ENCODE peak calls at places on chromosomes 12 and 14, in ten cellular contexts. K is endothelial cell of umbilical vein, M is lower lobe of right lung, B is suprapubic skin, Y is tibial artery, N is left ventricle myocardium inferior, L is psoas muscle, H is heart left ventricle, A is pancreas, T is K562. Q is an unnamed sample.

GRCh38 chr12:113485330-113485729 is 13.7 kb upstream of the LHX5 start:
- DNase-seq in K (no peak), M (no peak), B (no peak), Y (no peak), N (no peak), L (no peak), H (no peak), A (no peak), T (peak), Q (no peak)

GRCh38 chr12:30866256-30866655 is 60.3 kb upstream of the TSPAN11 start:
- DNase-seq in K (no peak), M (no peak), B (no peak), Y (no peak), N (no peak), L (no peak), H (no peak), A (no peak), T (no peak), Q (no peak)

GRCh38 chr14:34498684-34499412 is 36.8 kb upstream of the SPTSSA start:
- DNase-seq in K (peak), M (no peak), B (no peak), Y (no peak), N (no peak), L (no peak), H (no peak), A (no peak), T (no peak), Q (no peak)

GRCh38 chr12:132525833-132526455 is 36.0 kb downstream of the FBRSL1 start:
- DNase-seq in K (no peak), M (no peak), B (no peak), Y (no peak), N (no peak), L (no peak), H (no peak), A (no peak), T (no peak), Q (no peak)

GRCh38 chr12:42450248-42450647 is 124.3 kb downstream of the PPHLN1 start:
- DNase-seq in K (peak), M (no peak), B (no peak), Y (no peak), N (no peak), L (peak), H (no peak), A (no peak), T (no peak), Q (no peak)

GRCh38 chr12:57640156-57641042 is 7.4 kb upstream of the B4GALNT1 start:
- DNase-seq in K (no peak), M (no peak), B (no peak), Y (no peak), N (no peak), L (no peak), H (no peak), A (no peak), T (no peak), Q (peak)

GRCh38 chr12:109734219-109735000 is 20.8 kb downstream of the FAM222A start:
- DNase-seq in K (no peak), M (peak), B (peak), Y (peak), N (peak), L (peak), H (peak), A (peak), T (no peak), Q (no peak)

GRCh38 chr12:32671930-32672785 is 6.9 kb upstream of the DNM1L start:
- DNase-seq in K (peak), M (no peak), B (no peak), Y (peak), N (no peak), L (no peak), H (peak), A (no peak), T (peak), Q (no peak)

GRCh38 chr14:95463173-95463901 is 53.1 kb downstream of the SYNE3 start:
- DNase-seq in K (peak), M (no peak), B (no peak), Y (no peak), N (no peak), L (peak), H (no peak), A (no peak), T (no peak), Q (no peak)

GRCh38 chr12:8527250-8528130 is 13.2 kb downstream of the CLEC4E start:
- DNase-seq in K (no peak), M (no peak), B (peak), Y (no peak), N (no peak), L (no peak), H (no peak), A (no peak), T (no peak), Q (no peak)
- H3K27ac ChIP-seq in K (no peak), M (no peak), B (no peak), Y (no peak), N (no peak), L (no peak), H (no peak), A (no peak), T (no peak), Q (no peak)

GRCh38 chr12:76083761-76084276 is 666 bp downstream of the NAP1L1 start:
- DNase-seq in K (peak), M (peak), B (peak), Y (peak), N (peak), L (peak), H (peak), A (peak), T (peak), Q (peak)
- H3K4me3 ChIP-seq in K (peak), M (peak), B (peak), Y (peak), N (peak), L (peak), H (peak), A (peak), T (peak), Q (peak)

DNA sequence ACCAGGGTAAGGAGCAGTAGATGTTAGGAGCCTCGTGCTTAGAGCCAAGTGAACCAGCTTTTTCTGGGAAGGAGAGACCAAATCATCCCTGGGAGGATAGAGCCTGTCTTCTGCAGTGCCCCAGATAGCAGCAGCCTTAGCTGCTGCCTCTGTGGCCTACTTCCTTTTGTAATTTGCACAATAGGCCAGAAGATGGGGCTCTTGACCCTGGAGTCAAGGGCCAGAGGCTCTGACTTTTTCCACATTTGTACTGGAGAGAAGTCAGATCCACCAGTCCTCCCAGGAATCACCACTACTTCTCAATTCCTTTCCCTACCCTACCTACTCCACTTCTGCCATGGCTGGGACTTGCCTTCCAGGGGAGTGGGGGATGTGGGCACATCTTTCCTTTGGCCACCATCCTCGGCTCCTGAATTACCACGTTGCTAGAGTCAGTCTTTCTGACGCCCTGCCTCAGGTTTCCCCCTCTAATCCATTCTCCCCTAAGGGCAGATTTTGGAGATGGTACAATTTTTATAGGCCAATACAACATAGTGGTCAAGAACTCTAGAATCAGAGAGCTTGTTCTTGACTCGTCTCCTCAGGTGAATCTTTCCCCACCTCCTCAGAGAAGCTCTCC is 3.3 kb upstream of the SLC4A8 start:
- DNase-seq in K (peak), M (no peak), B (no peak), Y (no peak), N (no peak), L (no peak), H (peak), A (peak), T (peak), Q (no peak)
- TF ChIP-seq CTCF in K (peak), M (peak), B (peak), Y (peak), N (peak), L (peak), H (peak), A (no peak), T (peak), Q (no peak)

DNA sequence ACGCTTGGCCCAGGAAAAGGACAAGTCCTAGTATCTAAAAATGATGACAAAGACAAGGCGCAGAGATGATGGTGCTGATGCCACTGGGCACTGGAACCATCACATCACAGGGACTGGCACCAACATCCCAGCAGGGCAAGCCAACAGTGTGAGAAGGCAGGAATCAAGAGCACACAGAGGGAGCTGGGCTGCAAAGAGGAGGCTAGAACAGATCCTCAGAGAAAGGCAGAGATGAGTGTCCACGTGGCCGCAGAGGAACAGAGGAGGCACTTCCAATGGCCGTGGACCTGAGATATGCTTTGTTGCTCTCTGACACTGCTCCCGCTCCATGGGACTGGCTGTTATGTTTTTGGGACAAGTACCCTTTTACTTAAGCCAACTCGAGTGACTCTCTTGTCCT is 17.9 kb downstream of the FOXN3 start:
- DNase-seq in K (no peak), M (no peak), B (no peak), Y (no peak), N (no peak), L (no peak), H (no peak), A (no peak), T (no peak), Q (no peak)
- H3K27ac ChIP-seq in K (no peak), M (no peak), B (no peak), Y (no peak), N (peak), L (no peak), H (no peak), A (no peak), T (no peak), Q (no peak)

DNA sequence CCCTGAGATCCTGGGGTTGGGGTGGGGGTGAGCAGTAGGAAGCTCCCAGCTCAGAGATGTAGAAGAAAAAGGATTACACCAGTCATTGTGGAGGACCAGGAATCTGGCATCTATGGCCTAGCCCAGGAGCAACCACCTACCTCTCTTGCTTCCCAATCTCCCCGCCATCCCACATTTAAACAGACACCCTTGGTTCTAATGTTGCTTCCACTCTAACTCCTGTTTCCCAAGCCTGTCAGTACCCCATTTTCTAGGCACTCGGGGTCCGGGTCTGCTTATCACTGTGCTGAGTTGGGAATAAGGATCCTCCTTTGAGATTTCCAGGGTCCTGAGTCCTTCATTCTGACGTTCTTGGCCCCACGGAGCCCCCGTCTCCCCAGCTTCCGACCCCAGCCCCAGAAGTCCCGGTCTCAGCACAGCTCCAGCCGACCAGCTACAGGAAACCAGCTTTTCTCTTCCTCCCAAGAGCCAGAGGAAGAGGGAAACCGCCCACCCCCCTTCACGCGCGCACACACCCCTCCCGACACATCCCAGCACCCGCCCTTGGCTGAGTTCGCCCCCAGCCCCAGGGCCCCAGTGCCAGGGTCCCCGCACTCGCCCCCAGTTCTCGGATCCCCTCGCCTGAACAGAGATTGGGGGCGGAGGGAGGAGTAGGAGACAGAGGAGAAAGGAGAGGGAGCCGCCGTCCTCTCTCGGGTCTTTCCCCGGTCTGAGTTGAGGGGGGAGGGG is 1.2 kb downstream of the ITGA5 start:
- DNase-seq in K (peak), M (no peak), B (no peak), Y (peak), N (no peak), L (no peak), H (peak), A (peak), T (peak), Q (no peak)
- H3K4me3 ChIP-seq in K (peak), M (peak), B (peak), Y (peak), N (peak), L (peak), H (peak), A (peak), T (peak), Q (peak)